ENCODE peak calls at places on chromosomes 4 and X, in eight cellular contexts. L, R, W, N, P, Z, F and K are unnamed samples.

GRCh38 chrX:153862369-153863250 is 23.4 kb downstream of the L1CAM start:
- DNase-seq in L (peak; percentile 45), R (no peak), W (no peak), N (no peak), P (no peak), Z (peak; percentile 68), F (no peak), K (no peak)

GRCh38 chrX:78493180-78493579 is 165.8 kb upstream of the CYSLTR1 start:
- DNase-seq in L (no peak), R (no peak), W (no peak), N (no peak), P (no peak), Z (no peak), F (no peak), K (no peak)

GRCh38 chr4:140359571-140360427 is 13.6 kb upstream of the SCOC start:
- DNase-seq in L (peak; percentile 93), R (peak; percentile 85), W (peak; percentile 37), N (peak; percentile 60), P (peak; percentile 84), Z (peak; percentile 93), F (peak; percentile 69), K (peak; percentile 65)

GRCh38 chrX:139120760-139121159 is 409.2 kb upstream of the FGF13 start:
- DNase-seq in L (no peak), R (no peak), W (peak; percentile 85), N (no peak), P (no peak), Z (no peak), F (peak; percentile 9), K (peak; percentile 81)

GRCh38 chr4:62644372-62644771 is 1444.2 kb downstream of the ADGRL3 start:
- DNase-seq in L (peak; percentile 8), R (no peak), W (peak; percentile 9), N (no peak), P (no peak), Z (peak; percentile 26), F (no peak), K (peak; percentile 1)

GRCh38 chrX:72100824-72101351 is 30.8 kb downstream of the RTL5 start:
- DNase-seq in L (no peak), R (no peak), W (no peak), N (peak; percentile 28), P (no peak), Z (no peak), F (no peak), K (no peak)

GRCh38 chr4:142567199-142567598 is 278.9 kb downstream of the INPP4B start:
- DNase-seq in L (peak; percentile 20), R (no peak), W (no peak), N (peak; percentile 42), P (no peak), Z (no peak), F (no peak), K (peak; percentile 42)

GRCh38 chrX:129653985-129654651 is 638 bp downstream of the APLN start:
- DNase-seq in L (no peak), R (no peak), W (no peak), N (no peak), P (no peak), Z (peak; percentile 32), F (peak; percentile 39), K (no peak)

GRCh38 chrX:154059729-154060245 is 37.7 kb downstream of the MECP2 start:
- DNase-seq in L (no peak), R (no peak), W (no peak), N (no peak), P (no peak), Z (no peak), F (no peak), K (no peak)